ENCODE peak calls at places on chromosomes 5 and 9, in seven cellular contexts. One of them, this sample, is unnamed.

GRCh38 chr9:35675732-35676392 is 2.1 kb downstream of the CA9 start:
- DNase-seq in stimulated activated CD4-positive, alpha-beta T cell treated with anti-CD3 and anti-CD28 coated beads, Interleukin-12 subunit alpha, Interleukin-12 subunit beta, amount 100 ng/mL, for 4 hours: peak
- DNase-seq in NCI-H748 treated with DMSO at 0.1 percent for 48 hours: no peak
- DNase-seq in retinal pigment epithelial cell: no peak
- DNase-seq in AG20443: peak
- DNase-seq in MCF 10A: no peak
- DNase-seq in left kidney: peak
- DNase-seq in this sample: peak

GRCh38 chr5:64625678-64626077 is 64.6 kb upstream of the SHISAL2B start:
- DNase-seq in retinal pigment epithelial cell: no peak
- DNase-seq in left kidney: no peak
- DNase-seq in AG20443: no peak
- DNase-seq in NCI-H748 treated with DMSO at 0.1 percent for 48 hours: no peak
- DNase-seq in stimulated activated CD4-positive, alpha-beta T cell treated with anti-CD3 and anti-CD28 coated beads, Interleukin-12 subunit alpha, Interleukin-12 subunit beta, amount 100 ng/mL, for 4 hours: no peak
- DNase-seq in MCF 10A: peak
- DNase-seq in this sample: no peak

GRCh38 chr5:40615586-40616193 is 64.0 kb upstream of the PTGER4 start:
- DNase-seq in MCF 10A: no peak
- DNase-seq in AG20443: no peak
- DNase-seq in retinal pigment epithelial cell: no peak
- DNase-seq in NCI-H748 treated with DMSO at 0.1 percent for 48 hours: no peak
- DNase-seq in left kidney: no peak
- DNase-seq in stimulated activated CD4-positive, alpha-beta T cell treated with anti-CD3 and anti-CD28 coated beads, Interleukin-12 subunit alpha, Interleukin-12 subunit beta, amount 100 ng/mL, for 4 hours: no peak
- DNase-seq in this sample: no peak

GRCh38 chr9:84597131-84597530 is 72.4 kb upstream of the NTRK2 start:
- DNase-seq in left kidney: no peak
- DNase-seq in NCI-H748 treated with DMSO at 0.1 percent for 48 hours: no peak
- DNase-seq in stimulated activated CD4-positive, alpha-beta T cell treated with anti-CD3 and anti-CD28 coated beads, Interleukin-12 subunit alpha, Interleukin-12 subunit beta, amount 100 ng/mL, for 4 hours: no peak
- DNase-seq in MCF 10A: no peak
- DNase-seq in retinal pigment epithelial cell: no peak
- DNase-seq in AG20443: no peak
- DNase-seq in this sample: no peak

GRCh38 chr9:33211695-33212393 is 28.1 kb upstream of the SPINK4 start:
- DNase-seq in stimulated activated CD4-positive, alpha-beta T cell treated with anti-CD3 and anti-CD28 coated beads, Interleukin-12 subunit alpha, Interleukin-12 subunit beta, amount 100 ng/mL, for 4 hours: no peak
- DNase-seq in AG20443: no peak
- DNase-seq in left kidney: peak
- DNase-seq in NCI-H748 treated with DMSO at 0.1 percent for 48 hours: no peak
- DNase-seq in MCF 10A: peak
- DNase-seq in retinal pigment epithelial cell: peak
- DNase-seq in this sample: peak

GRCh38 chr9:16143947-16144890 is 591.4 kb downstream of the CCDC171 start:
- DNase-seq in AG20443: no peak
- DNase-seq in stimulated activated CD4-positive, alpha-beta T cell treated with anti-CD3 and anti-CD28 coated beads, Interleukin-12 subunit alpha, Interleukin-12 subunit beta, amount 100 ng/mL, for 4 hours: no peak
- DNase-seq in left kidney: no peak
- DNase-seq in NCI-H748 treated with DMSO at 0.1 percent for 48 hours: no peak
- DNase-seq in MCF 10A: peak
- DNase-seq in retinal pigment epithelial cell: peak
- DNase-seq in this sample: no peak

GRCh38 chr5:76983468-76983867 is 30.6 kb downstream of the CRHBP start:
- DNase-seq in stimulated activated CD4-positive, alpha-beta T cell treated with anti-CD3 and anti-CD28 coated beads, Interleukin-12 subunit alpha, Interleukin-12 subunit beta, amount 100 ng/mL, for 4 hours: no peak
- DNase-seq in MCF 10A: no peak
- DNase-seq in AG20443: no peak
- DNase-seq in NCI-H748 treated with DMSO at 0.1 percent for 48 hours: no peak
- DNase-seq in retinal pigment epithelial cell: no peak
- DNase-seq in left kidney: no peak
- DNase-seq in this sample: no peak

GRCh38 chr9:69943146-69943545 is 100.5 kb upstream of the MAMDC2 start:
- DNase-seq in left kidney: no peak
- DNase-seq in AG20443: no peak
- DNase-seq in stimulated activated CD4-positive, alpha-beta T cell treated with anti-CD3 and anti-CD28 coated beads, Interleukin-12 subunit alpha, Interleukin-12 subunit beta, amount 100 ng/mL, for 4 hours: no peak
- DNase-seq in NCI-H748 treated with DMSO at 0.1 percent for 48 hours: no peak
- DNase-seq in retinal pigment epithelial cell: no peak
- DNase-seq in MCF 10A: no peak
- DNase-seq in this sample: no peak

GRCh38 chr5:158023266-158023665 is 164.3 kb upstream of the CLINT1 start:
- DNase-seq in MCF 10A: peak
- DNase-seq in retinal pigment epithelial cell: no peak
- DNase-seq in left kidney: no peak
- DNase-seq in NCI-H748 treated with DMSO at 0.1 percent for 48 hours: no peak
- DNase-seq in AG20443: no peak
- DNase-seq in stimulated activated CD4-positive, alpha-beta T cell treated with anti-CD3 and anti-CD28 coated beads, Interleukin-12 subunit alpha, Interleukin-12 subunit beta, amount 100 ng/mL, for 4 hours: no peak
- DNase-seq in this sample: no peak

GRCh38 chr9:71680189-71680983 is 87.9 kb downstream of the CEMIP2 start:
- DNase-seq in stimulated activated CD4-positive, alpha-beta T cell treated with anti-CD3 and anti-CD28 coated beads, Interleukin-12 subunit alpha, Interleukin-12 subunit beta, amount 100 ng/mL, for 4 hours: no peak
- DNase-seq in MCF 10A: peak
- DNase-seq in retinal pigment epithelial cell: no peak
- DNase-seq in NCI-H748 treated with DMSO at 0.1 percent for 48 hours: no peak
- DNase-seq in left kidney: peak
- DNase-seq in AG20443: peak
- DNase-seq in this sample: peak

GRCh38 chr5:75340714-75341478 is 3.9 kb downstream of the HMGCR start:
- DNase-seq in retinal pigment epithelial cell: no peak
- DNase-seq in AG20443: no peak
- DNase-seq in stimulated activated CD4-positive, alpha-beta T cell treated with anti-CD3 and anti-CD28 coated beads, Interleukin-12 subunit alpha, Interleukin-12 subunit beta, amount 100 ng/mL, for 4 hours: no peak
- DNase-seq in MCF 10A: peak
- DNase-seq in left kidney: no peak
- DNase-seq in NCI-H748 treated with DMSO at 0.1 percent for 48 hours: no peak
- DNase-seq in this sample: peak

GRCh38 chr5:36202521-36202961 is 39.2 kb downstream of the NADK2 start:
- DNase-seq in MCF 10A: peak
- DNase-seq in retinal pigment epithelial cell: peak
- DNase-seq in left kidney: no peak
- DNase-seq in AG20443: no peak
- DNase-seq in NCI-H748 treated with DMSO at 0.1 percent for 48 hours: no peak
- DNase-seq in stimulated activated CD4-positive, alpha-beta T cell treated with anti-CD3 and anti-CD28 coated beads, Interleukin-12 subunit alpha, Interleukin-12 subunit beta, amount 100 ng/mL, for 4 hours: no peak
- DNase-seq in this sample: no peak

GRCh38 chr5:77449981-77450380 is 42.1 kb downstream of the WDR41 start:
- DNase-seq in MCF 10A: peak
- DNase-seq in stimulated activated CD4-positive, alpha-beta T cell treated with anti-CD3 and anti-CD28 coated beads, Interleukin-12 subunit alpha, Interleukin-12 subunit beta, amount 100 ng/mL, for 4 hours: no peak
- DNase-seq in NCI-H748 treated with DMSO at 0.1 percent for 48 hours: no peak
- DNase-seq in retinal pigment epithelial cell: no peak
- DNase-seq in AG20443: no peak
- DNase-seq in left kidney: no peak
- DNase-seq in this sample: no peak

GRCh38 chr5:148147415-148147814 is 20.9 kb upstream of the SPINK14 start:
- DNase-seq in NCI-H748 treated with DMSO at 0.1 percent for 48 hours: peak
- DNase-seq in AG20443: no peak
- DNase-seq in left kidney: no peak
- DNase-seq in stimulated activated CD4-positive, alpha-beta T cell treated with anti-CD3 and anti-CD28 coated beads, Interleukin-12 subunit alpha, Interleukin-12 subunit beta, amount 100 ng/mL, for 4 hours: no peak
- DNase-seq in retinal pigment epithelial cell: no peak
- DNase-seq in MCF 10A: no peak
- DNase-seq in this sample: no peak